ENCODE peak calls at places on chromosomes 1 and 21, in nine cellular contexts. J, F, I, R, U, B, X, W and Z are unnamed samples. For H3K9me3, the result is how much of the 10 kb centered on the place peaks cover.

GRCh38 chr1:7579831-7580804 is 191.0 kb upstream of the VAMP3 start:
- DNase-seq in J (no peak), F (peak), I (no peak), R (no peak), U (no peak), B (no peak), X (no peak), W (no peak), Z (peak)

GRCh38 chr1:10575616-10576015 is 100.9 kb downstream of the PEX14 start:
- DNase-seq in J (peak), F (no peak), I (peak), R (no peak), U (no peak), B (no peak), X (no peak), W (no peak), Z (no peak)

GRCh38 chr21:42684109-42684916 is 30.9 kb downstream of the PDE9A start:
- DNase-seq in J (no peak), F (peak), I (no peak), R (no peak), U (no peak), B (no peak), X (no peak), W (no peak), Z (no peak)

GRCh38 chr1:193676996-193677569 is 490.7 kb upstream of the B3GALT2 start:
- DNase-seq in J (no peak), F (no peak), I (peak), R (no peak), U (no peak), B (no peak), X (no peak), W (no peak), Z (no peak)

GRCh38 chr1:20715406-20715805 is 2.4 kb downstream of the KIF17 start:
- DNase-seq in J (no peak), F (no peak), I (no peak), R (no peak), U (no peak), B (no peak), X (no peak), W (no peak), Z (no peak)

GRCh38 chr1:108512239-108513071 is 47.4 kb upstream of the EEIG2 start:
- DNase-seq in J (peak), F (no peak), I (peak), R (no peak), U (no peak), B (no peak), X (no peak), W (no peak), Z (no peak)

GRCh38 chr21:15967661-15968060 is 237.9 kb downstream of the USP25 start:
- DNase-seq in J (no peak), F (no peak), I (peak), R (no peak), U (no peak), B (no peak), X (no peak), W (no peak), Z (no peak)

GRCh38 chr1:17790383-17791054 is 35.4 kb downstream of the ACTL8 start:
- DNase-seq in J (no peak), F (no peak), I (no peak), R (no peak), U (no peak), B (peak), X (no peak), W (no peak), Z (no peak)

GRCh38 chr1:175067707-175068106 is at the start of gene TNN:
- DNase-seq in J (no peak), F (no peak), I (no peak), R (no peak), U (no peak), B (peak), X (no peak), W (no peak), Z (no peak)

GRCh38 chr1:62241357-62242131 is 46.9 kb downstream of the L1TD1 start:
- DNase-seq in J (peak), F (peak), I (no peak), R (peak), U (peak), B (no peak), X (no peak), W (peak), Z (no peak)

GRCh38 chr1:201636581-201636980 is 97.7 kb downstream of the NAV1 start:
- DNase-seq in J (no peak), F (no peak), I (peak), R (no peak), U (no peak), B (no peak), X (no peak), W (no peak), Z (no peak)

GRCh38 chr1:31782066-31782762 is 18.1 kb upstream of the ADGRB2 start:
- DNase-seq in J (no peak), F (no peak), I (no peak), R (no peak), U (no peak), B (no peak), X (no peak), W (no peak), Z (no peak)

DNA sequence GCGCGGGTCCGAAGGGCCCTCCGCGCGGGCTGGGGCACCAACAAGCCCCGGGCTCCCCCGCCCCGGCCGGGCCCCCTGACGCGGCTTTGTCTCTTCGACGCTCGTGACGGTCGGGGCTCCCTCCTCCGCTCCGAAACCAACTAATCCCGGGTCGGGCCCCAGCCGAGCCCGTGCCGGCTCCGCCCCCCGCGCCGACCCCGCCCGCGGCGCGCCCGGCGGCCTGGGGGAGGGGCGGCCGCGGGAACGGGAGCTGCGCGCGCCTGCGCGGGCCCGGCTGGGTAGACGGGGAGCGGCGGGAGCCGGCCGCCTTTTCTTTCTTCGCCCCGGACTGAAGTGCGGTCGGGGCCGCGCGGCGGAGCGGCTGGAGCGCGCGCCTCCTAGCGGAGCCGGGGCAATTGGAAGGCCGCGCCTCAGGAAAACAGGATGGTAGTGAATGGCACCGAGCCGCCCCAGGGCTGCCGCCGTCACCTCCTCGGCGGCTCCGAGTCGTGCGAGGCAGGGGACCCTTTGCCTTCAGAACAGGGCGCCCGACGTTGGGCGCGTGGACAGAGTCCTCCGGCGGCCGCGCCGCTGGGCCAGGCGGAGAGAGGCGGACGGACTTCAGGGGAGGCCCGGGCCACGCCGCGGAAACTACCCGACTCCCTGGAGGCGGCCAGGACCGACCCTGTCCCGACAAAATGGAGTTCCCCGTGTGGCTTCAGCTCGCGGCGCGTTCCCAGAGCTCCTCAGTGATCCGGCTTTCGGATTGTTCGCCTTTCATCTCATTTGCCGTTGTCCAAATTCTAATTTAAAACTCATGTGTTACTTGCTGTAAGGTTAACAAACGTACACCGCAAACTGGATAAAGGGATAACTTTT is at the start of gene TP53BP2:
- DNase-seq in J (peak), F (peak), I (peak), R (peak), U (peak), B (peak), X (peak), W (peak), Z (peak)
- TF ChIP-seq CTCF in J (peak), F (peak), I (peak), R (peak), U (peak), B (peak), X (peak), W (peak), Z (peak)

GRCh38 chr1:30604801-30605440 is 118.5 kb downstream of the MATN1 start:
- DNase-seq in J (no peak), F (no peak), I (no peak), R (no peak), U (no peak), B (no peak), X (no peak), W (no peak), Z (no peak)
- H3K27ac ChIP-seq in J (no peak), F (no peak), I (no peak), R (no peak), U (no peak), B (no peak), X (no peak), W (no peak), Z (no peak)

GRCh38 chr1:152683846-152684245 is 2.1 kb upstream of the LCE2B start:
- DNase-seq in J (no peak), F (no peak), I (no peak), R (no peak), U (no peak), B (no peak), X (no peak), W (no peak), Z (no peak)
- H3K9me3 ChIP-seq in J (under half), F (under half), I (under half), R (under half), U (under half), B (half or more), X (under half), W (under half), Z (under half)

GRCh38 chr1:169266133-169266532 is 101.5 kb downstream of the NME7 start:
- DNase-seq in J (no peak), F (no peak), I (no peak), R (no peak), U (no peak), B (no peak), X (no peak), W (no peak), Z (no peak)

DNA sequence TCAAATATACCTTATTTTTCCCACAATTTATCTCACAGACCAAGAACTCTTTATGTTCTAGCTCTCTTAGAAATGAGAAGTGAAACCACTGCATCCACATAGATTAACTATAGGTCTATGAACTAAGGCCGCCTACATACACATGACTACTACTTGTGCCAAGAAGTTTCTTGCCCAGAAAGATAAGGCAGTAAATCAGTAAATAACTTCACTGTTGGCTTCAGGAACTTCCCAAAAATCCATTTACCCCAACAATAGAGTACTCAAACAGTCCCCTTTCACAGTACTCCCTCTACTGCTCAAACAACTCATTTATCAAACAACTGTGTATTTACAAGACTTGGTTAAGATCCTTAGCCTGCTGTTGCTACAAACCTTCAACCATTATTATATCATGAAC is 96.5 kb downstream of the NME7 start:
- DNase-seq in J (no peak), F (no peak), I (no peak), R (no peak), U (no peak), B (no peak), X (no peak), W (no peak), Z (no peak)
- TF ChIP-seq CTCF in J (no peak), F (peak), I (no peak), R (no peak), U (no peak), B (peak), X (no peak), W (no peak), Z (no peak)

GRCh38 chr1:6005276-6005917 is 13.2 kb upstream of the NPHP4 start:
- DNase-seq in J (no peak), F (peak), I (no peak), R (no peak), U (no peak), B (no peak), X (no peak), W (no peak), Z (peak)

GRCh38 chr1:6002714-6003501 is 10.7 kb upstream of the NPHP4 start:
- DNase-seq in J (no peak), F (peak), I (no peak), R (peak), U (no peak), B (no peak), X (no peak), W (no peak), Z (peak)

GRCh38 chr1:6004412-6005123 is 12.3 kb upstream of the NPHP4 start:
- DNase-seq in J (no peak), F (peak), I (no peak), R (no peak), U (no peak), B (no peak), X (no peak), W (no peak), Z (peak)

GRCh38 chr1:6001992-6002576 is 9.9 kb upstream of the NPHP4 start:
- DNase-seq in J (no peak), F (peak), I (no peak), R (peak), U (no peak), B (no peak), X (no peak), W (peak), Z (peak)

GRCh38 chr1:6003568-6004411 is 11.6 kb upstream of the NPHP4 start:
- DNase-seq in J (no peak), F (no peak), I (no peak), R (no peak), U (no peak), B (no peak), X (no peak), W (no peak), Z (peak)
- H3K27ac ChIP-seq in J (no peak), F (no peak), I (no peak), R (no peak), U (no peak), B (no peak), X (no peak), W (no peak), Z (no peak)

GRCh38 chr1:235675152-235675890 is 25.7 kb upstream of the GNG4 start:
- DNase-seq in J (no peak), F (no peak), I (peak), R (no peak), U (no peak), B (no peak), X (no peak), W (no peak), Z (no peak)

GRCh38 chr1:235673981-235674380 is 24.4 kb upstream of the GNG4 start:
- DNase-seq in J (no peak), F (no peak), I (no peak), R (no peak), U (no peak), B (peak), X (no peak), W (no peak), Z (no peak)

GRCh38 chr1:235669277-235669676 is 19.7 kb upstream of the GNG4 start:
- DNase-seq in J (no peak), F (no peak), I (no peak), R (no peak), U (no peak), B (peak), X (no peak), W (no peak), Z (no peak)

GRCh38 chr1:235670157-235670776 is 20.7 kb upstream of the GNG4 start:
- DNase-seq in J (no peak), F (no peak), I (peak), R (no peak), U (no peak), B (peak), X (no peak), W (no peak), Z (no peak)

DNA sequence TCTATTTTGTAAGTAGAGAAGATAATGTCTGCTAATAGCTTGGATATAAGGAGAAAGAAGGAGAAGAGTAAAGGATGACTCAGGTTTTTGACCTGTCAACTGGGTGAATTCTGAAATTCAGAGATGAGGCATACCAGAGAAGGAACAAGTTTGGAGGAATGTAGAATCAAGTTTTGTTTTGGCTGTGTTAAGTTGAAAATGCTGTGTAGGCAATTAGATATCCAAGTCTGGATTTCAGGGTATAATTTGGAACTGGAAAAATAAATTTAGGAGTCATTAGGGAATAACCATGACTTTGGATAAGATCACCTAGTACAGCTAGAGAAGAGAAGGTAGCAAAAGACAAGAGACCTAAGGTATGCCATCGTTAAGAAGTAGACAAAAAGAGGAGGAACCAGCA is 22.4 kb upstream of the GNG4 start:
- DNase-seq in J (no peak), F (no peak), I (peak), R (no peak), U (no peak), B (no peak), X (no peak), W (no peak), Z (no peak)
- H3K9me3 ChIP-seq in J (under half), F (under half), I (under half), R (under half), U (under half), B (under half), X (under half), W (under half), Z (under half)

DNA sequence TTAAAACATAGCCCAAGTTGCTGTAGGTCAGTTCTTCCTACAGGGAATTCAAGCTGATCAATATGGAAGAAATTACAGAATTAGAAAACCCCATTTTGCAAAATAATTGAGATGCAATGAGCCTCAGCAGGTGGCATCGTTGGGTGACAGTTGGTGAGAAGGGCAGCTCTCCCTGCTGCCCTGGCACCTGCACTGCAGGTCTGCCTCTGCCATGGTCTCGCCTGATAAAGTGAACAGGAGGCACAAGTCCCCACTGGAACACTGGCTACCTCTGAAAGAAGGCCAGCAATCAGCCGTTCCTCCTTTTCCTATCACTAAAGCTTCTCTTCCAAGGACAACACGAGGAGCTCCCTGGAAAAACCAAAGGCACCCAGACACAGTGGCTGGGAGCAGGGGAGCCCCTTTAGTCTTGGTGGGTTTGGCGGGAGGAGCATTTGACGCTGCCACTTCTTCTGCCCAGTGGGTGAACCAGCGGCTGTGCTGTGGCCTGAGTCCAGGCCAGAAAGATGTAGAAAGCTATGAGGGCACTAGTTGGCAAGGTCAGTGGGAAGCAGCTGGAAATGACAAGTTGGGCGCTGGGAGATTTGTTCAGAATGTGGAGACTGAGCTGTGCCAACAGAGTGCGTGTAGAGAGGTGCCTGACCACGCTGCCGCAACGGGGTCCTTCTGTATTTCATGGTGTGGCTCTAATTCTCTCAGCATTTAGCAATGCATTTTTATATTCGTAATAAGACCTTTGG is 93.1 kb downstream of the RIPK4 start:
- DNase-seq in J (no peak), F (peak), I (no peak), R (no peak), U (peak), B (no peak), X (no peak), W (no peak), Z (peak)
- TF ChIP-seq CTCF in J (no peak), F (no peak), I (no peak), R (no peak), U (no peak), B (no peak), X (no peak), W (no peak), Z (no peak)